ENCODE peak calls at places on chromosome 6, in seven cellular contexts. F is right lobe of liver, C is ovary, A is spleen, K is NB4, G is suprapubic skin, Q is heart left ventricle. Z is an unnamed sample.

GRCh38 chr6:104784884-104785283 is 74.8 kb downstream of the HACE1 start:
- DNase-seq in A (no peak), F (no peak), G (no peak), C (no peak), K (no peak), Q (no peak), Z (peak)

GRCh38 chr6:44254957-44255808 is 2.1 kb downstream of the SLC35B2 start:
- DNase-seq in K (peak), C (no peak), A (peak), G (no peak), Q (no peak), F (peak), Z (no peak)

GRCh38 chr6:109260701-109261100 is 121.6 kb downstream of the CD164 start:
- DNase-seq in C (no peak), G (no peak), Q (no peak), A (no peak), K (no peak), F (no peak), Z (no peak)

GRCh38 chr6:46453221-46453620 is 38.0 kb downstream of the RCAN2 start:
- DNase-seq in K (no peak), G (no peak), A (no peak), C (no peak), Q (no peak), F (no peak), Z (peak)

GRCh38 chr6:156189714-156190113 is 587.5 kb upstream of the ARID1B start:
- DNase-seq in K (no peak), C (no peak), F (no peak), A (no peak), Q (no peak), G (no peak), Z (no peak)

GRCh38 chr6:112665815-112666214 is 318.7 kb downstream of the RFPL4B start:
- DNase-seq in F (no peak), Q (no peak), C (no peak), G (no peak), A (no peak), K (no peak), Z (peak)

GRCh38 chr6:149727793-149728498 is 10.0 kb upstream of the LATS1 start:
- DNase-seq in K (no peak), F (no peak), G (no peak), C (no peak), Q (no peak), A (no peak), Z (no peak)

GRCh38 chr6:140366991-140367390 is 992.5 kb upstream of the CITED2 start:
- DNase-seq in C (no peak), K (no peak), F (no peak), G (no peak), A (no peak), Q (no peak), Z (peak)

GRCh38 chr6:160088069-160088773 is 33.4 kb upstream of the SLC22A1 start:
- DNase-seq in F (peak), K (peak), C (peak), A (no peak), Q (peak), G (no peak), Z (peak)

GRCh38 chr6:32607263-32607987 is 17.8 kb upstream of the HLA-DRB1 start:
- DNase-seq in Q (no peak), F (no peak), K (no peak), G (no peak), C (no peak), A (no peak), Z (no peak)

GRCh38 chr6:155045561-155046404 is 50.7 kb downstream of the TIAM2 start:
- DNase-seq in Q (no peak), C (no peak), G (no peak), F (no peak), K (no peak), A (no peak), Z (no peak)

GRCh38 chr6:107716688-107717089 is 107.4 kb downstream of the SCML4 start:
- DNase-seq in C (no peak), F (no peak), Q (no peak), K (peak), G (no peak), A (peak), Z (peak)

GRCh38 chr6:12849420-12850200 is 133.0 kb downstream of the PHACTR1 start:
- DNase-seq in A (no peak), F (no peak), K (no peak), C (no peak), Q (no peak), G (no peak), Z (no peak)

GRCh38 chr6:14799928-14800327 is 445.9 kb upstream of the JARID2 start:
- DNase-seq in Q (peak), K (peak), G (no peak), A (no peak), F (peak), C (peak), Z (peak)

GRCh38 chr6:114342826-114343781 is at the start of gene HS3ST5:
- DNase-seq in G (peak), Q (peak), C (no peak), F (peak), A (peak), K (no peak), Z (peak)

GRCh38 chr6:66937180-66937579 is 1230.2 kb upstream of the EYS start:
- DNase-seq in A (no peak), C (no peak), F (no peak), Q (no peak), K (no peak), G (no peak), Z (no peak)

GRCh38 chr6:118263929-118264486 is 284.1 kb upstream of the PLN start:
- DNase-seq in C (no peak), K (peak), Q (no peak), G (no peak), A (no peak), F (no peak), Z (peak)

GRCh38 chr6:113995632-113996031 is 24.7 kb upstream of the HDAC2 start:
- DNase-seq in G (no peak), K (no peak), F (no peak), Q (peak), A (no peak), C (no peak), Z (peak)

GRCh38 chr6:11754625-11755289 is 23.8 kb downstream of the ADTRP start:
- DNase-seq in F (no peak), K (no peak), Q (no peak), G (no peak), C (no peak), A (no peak), Z (peak)

GRCh38 chr6:57158658-57159057 is 13.5 kb upstream of the BAG2 start:
- DNase-seq in Q (no peak), G (no peak), K (no peak), A (no peak), F (no peak), C (no peak), Z (peak)

GRCh38 chr6:33632603-33633039 is 11.5 kb downstream of the ITPR3 start:
- DNase-seq in F (no peak), C (peak), A (peak), G (peak), K (peak), Q (no peak), Z (no peak)

GRCh38 chr6:136791296-136792065 is 796 bp downstream of the MAP3K5 start:
- DNase-seq in A (peak), Q (peak), K (peak), F (peak), G (peak), C (peak), Z (peak)

GRCh38 chr6:30612687-30613248 is 4.3 kb downstream of the PPP1R10 start:
- DNase-seq in A (no peak), F (no peak), Q (no peak), K (no peak), G (no peak), C (no peak), Z (peak)
- TF ChIP-seq POLR2A in A (no peak), F (no peak), Q (no peak), K (no peak), G (no peak), C (no peak), Z (no peak)

GRCh38 chr6:8739454-8739853 is 304.1 kb upstream of the SLC35B3 start:
- DNase-seq in K (no peak), Q (no peak), F (no peak), G (no peak), A (no peak), C (no peak), Z (no peak)
- TF ChIP-seq POLR2A in K (no peak), Q (no peak), F (no peak), G (no peak), A (no peak), C (no peak), Z (no peak)

DNA sequence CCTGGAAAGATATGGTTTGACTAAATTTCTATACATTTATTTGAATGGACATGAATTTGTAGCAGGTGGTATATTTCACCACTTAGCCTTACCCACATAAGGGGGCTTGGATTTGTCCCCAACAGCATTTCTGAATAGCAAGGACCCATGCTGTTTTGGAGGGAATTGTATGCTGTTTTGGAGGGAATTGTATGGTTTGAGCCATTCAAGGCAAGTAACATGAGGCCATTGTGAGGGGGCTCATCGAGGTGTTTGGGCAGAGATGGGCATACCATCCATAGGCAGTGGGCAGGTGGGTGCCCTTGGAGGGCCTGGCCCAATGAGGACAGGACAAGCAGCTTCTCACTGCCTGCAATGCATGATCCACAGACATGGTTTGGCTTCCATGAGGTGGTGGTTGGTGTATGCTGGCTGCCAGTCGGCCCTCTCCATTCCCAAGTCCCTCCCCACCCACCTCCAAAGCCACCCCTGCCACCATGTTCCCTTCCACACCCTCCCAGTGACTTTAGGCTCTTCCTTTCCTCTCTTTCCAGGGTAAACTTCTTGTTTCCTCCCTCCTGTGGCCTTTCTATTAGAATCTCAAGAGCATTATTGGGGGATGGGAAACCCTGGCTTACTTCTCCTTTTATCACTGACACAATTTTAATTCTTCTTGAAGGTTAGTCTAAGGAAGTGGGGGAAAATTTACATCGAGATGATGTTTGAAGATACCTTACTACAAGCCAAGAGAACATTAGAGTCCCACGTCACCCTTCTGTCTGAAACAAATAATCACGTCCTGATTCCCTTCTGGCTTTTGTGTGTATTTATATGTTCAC is 13.2 kb upstream of the PXDC1 start:
- DNase-seq in C (no peak), G (peak), K (peak), F (no peak), A (no peak), Q (no peak), Z (no peak)
- TF ChIP-seq POLR2A in C (no peak), G (no peak), K (no peak), F (no peak), A (no peak), Q (no peak), Z (no peak)

DNA sequence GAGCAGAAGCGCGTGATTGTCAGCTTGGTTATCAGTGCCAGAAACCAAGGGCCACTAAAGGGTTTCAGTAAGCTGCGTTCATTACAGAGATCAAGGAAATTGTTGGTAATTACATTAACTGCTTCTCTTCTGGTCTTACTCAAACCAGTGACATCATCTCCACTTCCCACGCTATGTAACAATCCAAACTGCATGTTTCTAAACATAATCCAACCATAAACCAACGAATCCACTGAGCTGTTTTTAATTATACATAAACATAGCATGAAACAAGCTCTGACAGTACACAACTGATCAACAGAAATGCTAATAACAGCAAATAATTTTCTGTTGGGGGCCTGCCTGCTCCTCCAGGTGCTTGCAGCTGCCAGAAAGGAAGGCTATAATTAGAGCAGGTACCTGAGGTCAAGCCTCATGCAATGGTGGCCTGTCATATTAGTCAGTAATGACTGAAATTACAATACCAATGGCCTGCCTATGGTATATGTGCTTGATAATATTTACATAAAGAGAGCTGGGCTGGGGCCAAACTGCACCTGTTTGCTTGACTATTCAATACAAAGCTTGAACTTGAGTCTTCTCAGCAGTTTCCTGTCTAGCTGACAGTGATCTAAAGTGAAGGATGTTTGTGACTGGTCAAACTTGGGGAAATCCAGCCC is 40.1 kb downstream of the ILRUN start:
- DNase-seq in G (no peak), C (no peak), Q (no peak), K (peak), A (no peak), F (no peak), Z (peak)
- TF ChIP-seq POLR2A in G (no peak), C (no peak), Q (no peak), K (no peak), A (no peak), F (no peak), Z (no peak)

GRCh38 chr6:143842902-143843688 is at the start of gene LTV1:
- DNase-seq in F (peak), Q (peak), K (peak), G (peak), C (peak), A (peak), Z (peak)
- TF ChIP-seq POLR2A in F (peak), Q (no peak), K (peak), G (no peak), C (peak), A (peak), Z (peak)